ENCODE peak calls at places on chromosome 11, in six cellular contexts. X, C, M, E, Z and O are unnamed samples.

GRCh38 chr11:68773521-68774187 is 22.3 kb upstream of the TESMIN start:
- DNase-seq in X (no peak), C (no peak), M (no peak), E (no peak), Z (peak; percentile 68), O (no peak)

GRCh38 chr11:117872962-117873827 is 3.3 kb downstream of the FXYD6 start:
- DNase-seq in X (no peak), C (no peak), M (no peak), E (no peak), Z (no peak), O (no peak)

GRCh38 chr11:9740202-9740881 is 76.5 kb downstream of the SWAP70 start:
- DNase-seq in X (no peak), C (no peak), M (no peak), E (no peak), Z (no peak), O (no peak)

GRCh38 chr11:71305041-71305440 is 52.7 kb upstream of the SHANK2 start:
- DNase-seq in X (no peak), C (no peak), M (no peak), E (no peak), Z (no peak), O (no peak)

GRCh38 chr11:88158081-88158480 is 17.2 kb downstream of the RAB38 start:
- DNase-seq in X (no peak), C (no peak), M (no peak), E (no peak), Z (no peak), O (no peak)

GRCh38 chr11:77530879-77531278 is 57.0 kb upstream of the PAK1 start:
- DNase-seq in X (no peak), C (no peak), M (no peak), E (no peak), Z (no peak), O (peak; percentile 24)

GRCh38 chr11:64289011-64289564 is 2.0 kb upstream of the KCNK4 start:
- DNase-seq in X (no peak), C (no peak), M (no peak), E (no peak), Z (no peak), O (no peak)

GRCh38 chr11:78460468-78460867 is 42.8 kb upstream of the GAB2 start:
- DNase-seq in X (no peak), C (no peak), M (no peak), E (no peak), Z (no peak), O (peak; percentile 48)

DNA sequence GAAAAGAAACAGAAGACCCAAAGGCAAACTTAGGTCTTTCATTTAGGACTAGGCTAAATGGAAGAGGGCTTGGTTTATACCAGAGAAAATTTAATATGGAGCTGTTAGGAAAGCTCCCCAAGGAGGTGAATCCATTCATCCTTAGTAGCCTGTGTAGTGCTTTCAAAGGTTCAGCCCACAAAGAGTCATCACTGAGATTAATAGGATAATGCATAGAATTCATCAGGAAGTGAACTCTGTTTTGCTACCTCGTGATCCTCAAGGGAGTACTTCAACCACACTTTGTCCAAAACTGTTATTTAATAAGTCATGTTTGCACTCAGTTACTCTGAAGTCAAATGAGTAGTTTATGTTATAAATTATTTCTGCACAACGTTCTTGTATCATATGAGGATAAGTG is 43.3 kb upstream of the MMP7 start:
- DNase-seq in X (no peak), C (no peak), M (no peak), E (no peak), Z (no peak), O (peak; percentile 40)
- H3K27ac ChIP-seq in X (no peak overlapping the region), C (no peak overlapping the region), M (no peak overlapping the region), E (no peak overlapping the region), Z (no peak overlapping the region), O (no peak overlapping the region)

GRCh38 chr11:62543680-62544444 is 2.7 kb downstream of the AHNAK start:
- DNase-seq in X (peak; percentile 68), C (no peak), M (no peak), E (no peak), Z (no peak), O (no peak)

GRCh38 chr11:62545437-62546243 is 966 bp downstream of the AHNAK start:
- DNase-seq in X (peak; percentile 93), C (peak; percentile 97), M (peak; percentile 95), E (peak; percentile 91), Z (peak; percentile 80), O (peak; percentile 97)

GRCh38 chr11:62546244-62546936 is at the start of gene AHNAK:
- DNase-seq in X (peak; percentile 90), C (peak; percentile 93), M (peak; percentile 90), E (peak; percentile 90), Z (no peak), O (peak; percentile 83)

GRCh38 chr11:62542750-62543567 is 3.6 kb downstream of the AHNAK start:
- DNase-seq in X (peak; percentile 95), C (peak; percentile 94), M (peak; percentile 82), E (peak; percentile 85), Z (no peak), O (peak; percentile 89)

GRCh38 chr11:62544521-62545436 is 1.8 kb downstream of the AHNAK start:
- DNase-seq in X (peak; percentile 65), C (no peak), M (no peak), E (no peak), Z (no peak), O (peak; percentile 50)
- H3K27ac ChIP-seq in X (no peak overlapping the region), C (peak overlapping the region; percentile 99), M (peak overlapping the region; percentile 96), E (peak overlapping the region; percentile 97), Z (peak overlapping the region; percentile 57), O (peak overlapping the region; percentile 81)

DNA sequence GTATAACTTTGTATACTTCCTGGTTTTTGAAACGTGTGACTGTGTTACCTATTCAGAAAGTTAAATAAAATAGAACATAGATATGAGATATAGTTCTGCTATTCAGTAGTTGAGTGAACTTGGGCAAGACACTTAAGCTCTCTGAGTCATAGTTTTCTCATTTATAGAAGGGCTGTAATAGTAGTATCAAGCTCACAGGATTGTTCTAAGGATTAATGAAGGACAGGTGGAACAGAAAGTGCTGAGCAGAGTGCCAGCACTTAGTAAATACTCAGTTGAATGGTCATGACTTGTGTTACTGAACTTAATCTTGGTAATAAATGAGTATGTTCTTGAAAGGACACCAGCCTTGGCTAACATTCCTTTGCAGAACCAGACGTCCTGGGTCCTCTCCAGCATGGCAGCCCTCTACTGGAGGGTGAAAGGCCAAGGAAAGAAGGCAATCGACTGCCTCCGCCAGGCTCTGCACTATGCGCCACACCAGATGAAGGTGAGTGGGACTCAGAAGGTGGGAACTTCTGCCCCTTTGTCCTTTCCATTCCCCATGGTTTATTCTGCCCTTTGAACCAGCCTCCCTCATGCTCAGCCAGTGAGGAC is 131.2 kb downstream of the TTC17 start:
- DNase-seq in X (no peak), C (peak; percentile 68), M (no peak), E (no peak), Z (no peak), O (no peak)
- H3K27ac ChIP-seq in X (no peak overlapping the region), C (peak overlapping the region; percentile 62), M (no peak overlapping the region), E (no peak overlapping the region), Z (no peak overlapping the region), O (no peak overlapping the region)

GRCh38 chr11:33310720-33311500 is 53.7 kb downstream of the HIPK3 start:
- DNase-seq in X (no peak), C (no peak), M (no peak), E (no peak), Z (no peak), O (no peak)

GRCh38 chr11:33319965-33320813 is 63.0 kb downstream of the HIPK3 start:
- DNase-seq in X (no peak), C (no peak), M (no peak), E (no peak), Z (no peak), O (no peak)

GRCh38 chr11:33311680-33312079 is 54.5 kb downstream of the HIPK3 start:
- DNase-seq in X (no peak), C (no peak), M (no peak), E (no peak), Z (no peak), O (no peak)

GRCh38 chr11:33317662-33318061 is 60.5 kb downstream of the HIPK3 start:
- DNase-seq in X (no peak), C (no peak), M (no peak), E (no peak), Z (no peak), O (no peak)

DNA sequence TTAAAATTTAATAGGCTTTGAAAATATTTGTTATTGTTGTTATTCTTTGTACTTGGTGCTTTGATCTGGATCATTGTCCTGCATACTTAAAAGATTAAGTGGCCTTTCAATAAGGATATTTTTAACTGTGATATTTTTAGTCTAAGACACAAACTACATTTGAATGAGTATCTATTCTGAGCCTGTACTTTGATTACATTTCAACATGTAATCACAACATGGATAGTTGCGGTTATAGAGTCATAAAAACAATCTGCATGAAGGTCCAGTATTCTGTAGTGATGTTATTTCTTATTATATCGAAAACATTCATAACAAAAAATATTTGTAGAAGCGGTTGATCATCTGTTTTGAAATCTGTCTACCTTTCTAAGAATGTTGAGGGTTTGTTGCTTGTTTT is 58.6 kb downstream of the HIPK3 start:
- DNase-seq in X (no peak), C (no peak), M (no peak), E (no peak), Z (no peak), O (no peak)
- H3K27ac ChIP-seq in X (no peak overlapping the region), C (peak overlapping the region; percentile 78), M (no peak overlapping the region), E (no peak overlapping the region), Z (no peak overlapping the region), O (no peak overlapping the region)

DNA sequence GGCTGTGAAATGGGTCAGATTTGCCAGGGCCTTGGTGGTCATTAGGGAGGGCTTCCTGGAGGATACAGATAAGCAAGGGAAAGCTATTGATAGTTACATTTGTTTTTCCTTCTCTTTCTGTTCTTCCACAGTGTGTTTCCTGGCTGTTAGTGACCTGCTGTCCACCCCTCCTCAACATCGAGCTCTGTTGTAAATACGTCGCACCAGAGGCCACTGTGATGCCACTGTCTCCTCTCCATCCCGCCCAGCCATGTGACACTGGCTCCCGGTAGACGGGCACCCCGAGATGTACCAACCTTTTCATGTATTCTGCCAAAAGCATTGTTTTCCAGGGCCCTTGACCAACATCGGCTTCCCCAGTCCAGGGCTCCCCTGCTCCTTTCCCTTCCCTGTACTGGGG is 58.1 kb downstream of the P4HA3 start:
- DNase-seq in X (no peak), C (no peak), M (no peak), E (no peak), Z (no peak), O (no peak)
- H3K27ac ChIP-seq in X (no peak overlapping the region), C (no peak overlapping the region), M (no peak overlapping the region), E (no peak overlapping the region), Z (no peak overlapping the region), O (no peak overlapping the region)

GRCh38 chr11:73003083-73003482 is 139.0 kb downstream of the FCHSD2 start:
- DNase-seq in X (no peak), C (no peak), M (no peak), E (no peak), Z (no peak), O (no peak)
- H3K27ac ChIP-seq in X (no peak overlapping the region), C (no peak overlapping the region), M (no peak overlapping the region), E (no peak overlapping the region), Z (no peak overlapping the region), O (no peak overlapping the region)